ENCODE peak calls at places on chromosomes 16 and 17, in seven cellular contexts. E, F, B, M, R, O and Z are unnamed samples.

GRCh38 chr17:73827627-73828241 is 183.5 kb upstream of the SDK2 start:
- DNase-seq in M (peak), R (no peak), E (no peak), O (no peak), F (peak), B (peak), Z (no peak)

GRCh38 chr16:13503960-13504635 is 415.9 kb upstream of the ERCC4 start:
- DNase-seq in O (no peak), R (no peak), B (no peak), M (no peak), F (no peak), E (no peak), Z (no peak)

GRCh38 chr17:29760771-29761682 is 138.3 kb upstream of the CORO6 start:
- DNase-seq in M (peak), E (no peak), O (peak), B (peak), R (peak), F (peak), Z (peak)

GRCh38 chr17:49995055-49995738 is at the start of gene DLX3:
- DNase-seq in R (peak), B (peak), F (peak), E (no peak), O (peak), M (peak), Z (no peak)

GRCh38 chr17:37358098-37358829 is 17.5 kb upstream of the C17orf78 start:
- DNase-seq in M (peak), R (peak), O (peak), F (peak), B (peak), E (no peak), Z (no peak)

GRCh38 chr17:39196820-39197331 is 593 bp downstream of the CACNB1 start:
- DNase-seq in M (peak), O (no peak), F (no peak), R (peak), E (no peak), B (no peak), Z (no peak)

GRCh38 chr17:73389411-73389810 is 77.6 kb upstream of the CDC42EP4 start:
- DNase-seq in O (no peak), R (no peak), M (no peak), B (no peak), F (no peak), E (no peak), Z (no peak)

GRCh38 chr16:7400117-7400890 is 67.7 kb downstream of the RBFOX1 start:
- DNase-seq in R (no peak), B (no peak), M (no peak), F (no peak), O (no peak), E (no peak), Z (no peak)

DNA sequence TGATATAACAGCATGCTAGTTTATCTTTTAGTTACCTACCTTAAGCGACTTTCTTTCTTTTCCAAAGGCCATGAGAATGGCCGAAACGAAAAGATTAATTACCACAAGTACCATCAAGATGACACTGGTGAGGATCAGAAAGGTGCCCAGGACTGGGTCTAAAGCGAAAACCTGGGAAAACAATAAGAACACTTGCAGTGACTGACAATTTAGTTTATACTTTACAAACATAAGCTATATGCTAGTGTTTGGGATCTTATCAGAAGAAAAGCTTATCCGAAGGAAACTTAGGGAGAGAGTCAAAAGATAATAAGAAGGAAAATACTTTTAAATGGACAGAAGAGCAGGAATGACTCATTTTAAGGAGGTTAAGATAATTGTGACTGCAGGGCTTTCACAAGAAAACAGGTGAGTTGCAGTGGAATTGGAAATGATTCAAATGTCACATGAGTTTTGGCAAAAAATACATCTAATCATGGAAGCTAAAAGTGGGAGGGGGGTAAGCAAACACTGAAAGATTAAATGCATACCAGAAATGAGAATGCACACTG is 34.8 kb downstream of the IST1 start:
- DNase-seq in B (no peak), M (no peak), R (no peak), O (peak), F (no peak), E (no peak), Z (no peak)
- TF ChIP-seq POLR2A in B (no peak), M (no peak), R (no peak), O (no peak), F (no peak), E (no peak), Z (no peak)

DNA sequence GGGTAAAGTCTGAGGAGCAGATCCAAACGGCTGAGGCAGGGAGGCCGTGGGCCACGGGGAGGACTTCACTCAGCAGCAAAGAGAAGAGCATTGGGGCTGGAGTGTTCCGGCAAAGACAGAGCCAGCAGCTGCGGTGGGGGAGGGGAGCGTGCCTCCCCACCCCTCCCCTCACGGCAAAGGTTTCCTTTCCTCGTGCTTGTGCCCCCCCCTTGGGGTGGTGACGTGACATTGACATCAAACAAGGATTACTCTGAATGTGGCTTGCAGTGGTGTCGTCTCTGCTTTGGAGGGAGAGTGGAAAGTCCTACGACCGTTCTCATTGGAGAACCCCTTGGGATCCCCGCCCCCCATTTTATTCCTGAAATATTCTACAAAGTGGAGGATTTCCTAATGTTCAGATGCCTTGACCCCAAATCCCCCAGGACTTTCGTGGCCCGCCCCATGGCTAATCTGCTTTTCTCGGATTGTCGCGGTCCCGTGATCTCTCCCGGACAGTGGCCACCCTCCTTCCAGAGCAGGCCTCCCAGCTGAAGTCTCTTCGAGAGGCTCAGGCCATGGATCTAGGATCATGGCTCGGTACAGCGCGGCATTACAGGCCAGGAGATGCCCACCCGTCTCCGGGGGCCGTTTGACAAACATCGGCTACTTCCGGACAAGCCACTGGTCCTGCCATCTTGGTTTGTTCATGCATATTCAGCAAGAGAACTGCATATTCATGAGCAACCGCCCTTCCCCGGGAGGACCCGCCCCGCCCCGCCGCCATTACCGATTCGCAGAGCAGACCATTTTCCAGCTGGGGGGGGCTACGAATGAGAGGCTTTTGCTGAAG is 714 bp upstream of the POLR2A start:
- DNase-seq in F (peak), E (peak), M (peak), B (peak), O (peak), R (peak), Z (peak)
- TF ChIP-seq POLR2A in F (peak), E (peak), M (peak), B (peak), O (no peak), R (peak), Z (peak)

DNA sequence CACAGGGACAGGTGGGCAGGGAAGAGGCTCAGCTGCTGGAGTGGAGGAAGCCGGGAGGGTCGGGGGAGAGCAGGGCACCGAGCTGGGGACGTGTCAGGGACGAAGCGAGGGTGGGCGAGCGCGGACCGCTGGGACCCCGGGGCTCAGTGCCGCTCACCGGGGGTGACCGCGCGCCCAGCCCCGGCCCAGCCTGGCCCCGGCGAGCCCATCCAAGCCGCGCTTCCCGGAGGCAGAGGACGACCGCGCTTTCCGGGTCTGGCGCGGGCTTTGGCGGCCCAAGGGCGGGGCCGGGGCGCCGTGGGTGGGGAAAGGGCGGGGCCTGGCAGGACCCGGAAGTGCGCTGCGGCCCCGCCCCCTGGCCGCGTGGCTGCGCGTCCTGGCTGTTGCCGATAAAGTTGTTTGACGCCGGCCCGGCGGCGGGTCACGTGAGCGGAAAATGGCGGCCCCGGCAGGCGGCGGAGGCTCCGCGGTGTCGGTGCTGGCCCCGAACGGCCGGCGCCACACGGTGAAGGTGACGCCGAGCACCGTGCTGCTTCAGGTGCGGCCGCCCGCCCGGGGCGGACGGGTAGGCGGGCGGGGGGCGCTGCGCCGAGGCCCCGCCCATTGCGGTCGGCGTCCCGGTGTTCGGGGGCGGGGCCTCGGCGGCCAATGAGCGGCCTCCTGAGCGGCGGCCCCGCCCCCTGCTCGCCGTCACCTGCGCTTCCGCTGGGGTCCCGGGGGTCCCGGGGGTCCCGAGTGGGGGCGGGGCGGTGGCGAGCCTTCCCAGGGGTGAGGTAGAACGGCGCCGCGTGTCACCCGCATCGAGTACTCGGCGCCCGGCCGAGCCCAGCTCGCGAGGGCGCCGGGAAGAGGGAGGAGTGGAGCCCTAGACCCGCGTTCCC is at the start of gene ASPSCR1:
- DNase-seq in M (peak), B (peak), E (peak), F (peak), O (peak), R (peak), Z (peak)
- TF ChIP-seq POLR2A in M (peak), B (peak), E (peak), F (peak), O (peak), R (peak), Z (peak)

GRCh38 chr16:35776-36305 is 17.6 kb downstream of the POLR3K start:
- DNase-seq in R (no peak), O (no peak), M (no peak), E (no peak), B (no peak), F (no peak), Z (no peak)
- TF ChIP-seq POLR2A in R (no peak), O (no peak), M (no peak), E (no peak), B (no peak), F (no peak), Z (no peak)

GRCh38 chr17:31413081-31413799 is 21.8 kb downstream of the RAB11FIP4 start:
- DNase-seq in F (no peak), R (no peak), B (peak), M (no peak), O (no peak), E (no peak), Z (no peak)
- TF ChIP-seq POLR2A in F (no peak), R (no peak), B (no peak), M (no peak), O (no peak), E (no peak), Z (no peak)

GRCh38 chr17:76659928-76660614 is 16.5 kb upstream of the ST6GALNAC1 start:
- DNase-seq in O (no peak), M (peak), F (no peak), E (no peak), B (peak), R (no peak), Z (no peak)
- TF ChIP-seq POLR2A in O (no peak), M (no peak), F (no peak), E (no peak), B (no peak), R (no peak), Z (no peak)

GRCh38 chr16:56872863-56873391 is 7.9 kb downstream of the SLC12A3 start:
- DNase-seq in M (no peak), F (no peak), R (no peak), B (no peak), O (no peak), E (no peak), Z (no peak)

GRCh38 chr16:56876048-56876447 is 11.0 kb downstream of the SLC12A3 start:
- DNase-seq in O (no peak), B (no peak), M (no peak), F (no peak), R (no peak), E (no peak), Z (no peak)

GRCh38 chr16:56871172-56871593 is 6.2 kb downstream of the SLC12A3 start:
- DNase-seq in O (peak), M (peak), R (peak), F (peak), E (no peak), B (no peak), Z (no peak)

GRCh38 chr16:56877783-56878182 is 12.8 kb downstream of the SLC12A3 start:
- DNase-seq in B (no peak), F (no peak), E (no peak), O (no peak), M (no peak), R (no peak), Z (no peak)

DNA sequence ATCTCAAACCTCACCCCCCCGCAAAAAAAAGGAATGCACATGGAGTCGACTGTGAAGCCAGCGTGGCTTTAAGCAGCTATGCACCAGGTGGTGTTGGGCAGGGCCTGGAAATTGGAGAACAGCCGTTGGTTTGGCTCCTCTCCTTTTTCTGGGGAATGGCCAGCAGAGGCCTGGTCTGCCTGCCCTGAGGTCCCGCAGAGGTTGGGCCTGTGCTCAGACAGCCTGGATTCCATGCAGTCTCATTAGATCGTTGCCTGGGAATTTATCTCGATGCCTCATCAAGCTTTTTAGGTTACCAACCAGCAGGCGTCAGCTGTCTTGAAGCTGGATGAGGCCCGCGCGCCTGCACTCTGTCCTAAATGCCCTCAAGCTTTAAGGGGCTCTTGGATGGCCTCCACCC is 9.8 kb downstream of the SLC12A3 start:
- DNase-seq in E (no peak), F (peak), B (no peak), M (no peak), R (no peak), O (peak), Z (no peak)
- TF ChIP-seq POLR2A in E (no peak), F (no peak), B (no peak), M (no peak), R (no peak), O (no peak), Z (no peak)

DNA sequence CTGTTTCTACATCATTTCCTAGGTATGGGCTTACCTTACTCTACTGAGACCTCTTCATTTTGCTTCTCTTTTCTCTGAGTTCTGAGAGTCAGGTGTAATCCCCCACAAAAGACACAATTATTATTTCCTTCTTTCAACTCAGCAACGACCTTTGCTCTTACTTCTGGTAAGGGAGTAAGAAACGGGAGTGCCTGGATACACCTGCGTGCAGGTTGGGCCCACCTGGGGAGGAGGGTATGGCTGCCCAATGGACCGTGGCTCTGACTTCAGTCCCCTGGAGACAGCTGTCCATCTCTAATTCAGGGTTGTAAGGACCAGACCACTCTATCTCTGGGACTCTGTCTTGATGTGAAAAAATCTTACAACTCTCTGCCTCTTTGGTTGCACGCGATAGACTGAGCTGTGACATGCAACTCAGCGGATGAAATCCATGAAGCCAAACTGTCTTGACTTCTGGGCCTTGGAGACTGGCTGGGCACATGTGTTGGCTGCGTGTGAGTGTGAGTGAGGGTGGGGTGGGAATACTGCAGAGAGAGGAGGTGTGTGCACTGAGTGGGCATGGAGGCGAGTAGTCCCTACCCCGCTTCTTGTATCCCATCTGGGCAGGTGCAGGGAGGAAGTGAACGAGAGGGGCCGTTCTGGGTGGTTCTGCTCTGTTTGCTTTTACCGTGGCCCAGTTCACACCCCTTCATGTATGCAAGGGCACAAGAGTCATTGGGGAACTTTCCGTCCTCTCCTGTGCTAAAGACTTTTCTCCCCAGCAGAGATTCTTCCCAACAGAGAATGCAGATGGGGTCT is 1.2 kb downstream of the TMEM238L start:
- DNase-seq in B (no peak), F (no peak), M (no peak), E (no peak), O (no peak), R (no peak), Z (no peak)
- TF ChIP-seq POLR2A in B (no peak), F (no peak), M (no peak), E (no peak), O (no peak), R (no peak), Z (no peak)

GRCh38 chr16:15857779-15858560 is 1.1 kb upstream of the MYH11 start:
- DNase-seq in M (no peak), R (no peak), B (peak), F (peak), O (peak), E (no peak), Z (no peak)

GRCh38 chr16:15858921-15859668 is 2.3 kb upstream of the MYH11 start:
- DNase-seq in M (no peak), O (no peak), F (no peak), B (no peak), R (no peak), E (no peak), Z (no peak)

GRCh38 chr16:15855704-15856003 is 1.2 kb downstream of the MYH11 start:
- DNase-seq in F (no peak), O (no peak), M (no peak), B (no peak), E (no peak), R (no peak), Z (no peak)

GRCh38 chr16:15856217-15856616 is 611 bp downstream of the MYH11 start:
- DNase-seq in E (no peak), F (no peak), R (no peak), O (no peak), M (no peak), B (no peak), Z (no peak)

GRCh38 chr16:15856901-15857778 is at the start of gene MYH11:
- DNase-seq in F (no peak), M (no peak), R (no peak), O (no peak), B (peak), E (no peak), Z (no peak)
- TF ChIP-seq POLR2A in F (no peak), M (no peak), R (no peak), O (no peak), B (peak), E (no peak), Z (peak)